ENCODE peak calls at places on chromosome 6, in five cellular contexts. Q, T, R, X and F are unnamed samples.

GRCh38 chr6:19849196-19849595 is 12.0 kb downstream of the ID4 start:
- DNase-seq in Q (no peak), T (no peak), R (no peak), X (no peak), F (no peak)

GRCh38 chr6:38337819-38338465 is 301.8 kb downstream of the BTBD9 start:
- DNase-seq in Q (no peak), T (no peak), R (no peak), X (peak; percentile 23), F (peak; percentile 88)

GRCh38 chr6:158410784-158411183 is 98.5 kb downstream of the TULP4 start:
- DNase-seq in Q (no peak), T (no peak), R (no peak), X (no peak), F (no peak)

GRCh38 chr6:113584767-113585166 is 272.4 kb upstream of the MARCKS start:
- DNase-seq in Q (no peak), T (no peak), R (no peak), X (no peak), F (no peak)

GRCh38 chr6:125858427-125859320 is 67.9 kb downstream of the NCOA7 start:
- DNase-seq in Q (peak; percentile 29), T (no peak), R (peak; percentile 41), X (peak; percentile 81), F (peak; percentile 80)

GRCh38 chr6:116385462-116385807 is 14.7 kb downstream of the DSE start:
- DNase-seq in Q (no peak), T (no peak), R (no peak), X (no peak), F (peak; percentile 82)

GRCh38 chr6:152034631-152035030 is 227.1 kb downstream of the ESR1 start:
- DNase-seq in Q (no peak), T (no peak), R (no peak), X (no peak), F (no peak)

GRCh38 chr6:56863366-56863765 is 91.5 kb upstream of the BEND6 start:
- DNase-seq in Q (no peak), T (no peak), R (no peak), X (peak; percentile 33), F (peak; percentile 89)

GRCh38 chr6:11744753-11745152 is 33.9 kb downstream of the ADTRP start:
- DNase-seq in Q (no peak), T (no peak), R (no peak), X (peak; percentile 50), F (peak; percentile 71)

GRCh38 chr6:104227502-104227901 is 632.2 kb downstream of the HACE1 start:
- DNase-seq in Q (no peak), T (no peak), R (no peak), X (no peak), F (no peak)

GRCh38 chr6:75735491-75736186 is 13.4 kb upstream of the MYO6 start:
- DNase-seq in Q (no peak), T (no peak), R (no peak), X (peak; percentile 25), F (peak; percentile 28)

GRCh38 chr6:39962831-39963230 is 28.6 kb upstream of the MOCS1 start:
- DNase-seq in Q (no peak), T (no peak), R (no peak), X (no peak), F (peak; percentile 70)

GRCh38 chr6:136685540-136686108 is 106.7 kb downstream of the MAP3K5 start:
- DNase-seq in Q (no peak), T (no peak), R (no peak), X (no peak), F (peak; percentile 21)

GRCh38 chr6:33160728-33161323 is 31.4 kb downstream of the COL11A2 start:
- DNase-seq in Q (no peak), T (no peak), R (no peak), X (peak; percentile 65), F (peak; percentile 84)

GRCh38 chr6:33008944-33009861 is at the start of gene HLA-DOA:
- DNase-seq in Q (peak; percentile 37), T (no peak), R (peak; percentile 84), X (peak; percentile 49), F (peak; percentile 5)

GRCh38 chr6:31870385-31870921 is 7.8 kb upstream of the NEU1 start:
- DNase-seq in Q (no peak), T (no peak), R (no peak), X (peak; percentile 8), F (no peak)

GRCh38 chr6:92161953-92162352 is 1257.4 kb downstream of the EPHA7 start:
- DNase-seq in Q (no peak), T (no peak), R (no peak), X (no peak), F (no peak)

GRCh38 chr6:138597336-138597735 is 98.0 kb upstream of the NHSL1 start:
- DNase-seq in Q (no peak), T (no peak), R (no peak), X (no peak), F (peak; percentile 68)